ENCODE peak calls at places on chromosomes 11 and 22, in seven cellular contexts. R, Z, L, V, U, Y and I are unnamed samples.

GRCh38 chr11:107928046-107928766 is at the start of gene RAB39A:
- DNase-seq in V (peak), U (peak), Z (peak), Y (peak), L (peak), R (peak), I (peak)

GRCh38 chr11:58658553-58659080 is 36.2 kb downstream of the CNTF start:
- DNase-seq in Y (no peak), L (no peak), Z (no peak), V (no peak), U (no peak), R (no peak), I (no peak)

GRCh38 chr11:95912902-95913560 is 10.9 kb downstream of the MTMR2 start:
- DNase-seq in L (no peak), Y (no peak), V (no peak), Z (no peak), R (no peak), U (no peak), I (peak)

GRCh38 chr11:16603245-16603644 is 135.2 kb upstream of the C11orf58 start:
- DNase-seq in Z (no peak), L (no peak), U (no peak), Y (no peak), R (peak), V (no peak), I (no peak)

GRCh38 chr22:45204751-45205623 is 35.7 kb downstream of the KIAA0930 start:
- DNase-seq in R (no peak), U (no peak), Y (no peak), L (no peak), V (no peak), Z (no peak), I (no peak)

GRCh38 chr11:8766993-8767374 is 84.4 kb downstream of the RPL27A start:
- DNase-seq in U (no peak), Y (no peak), L (no peak), R (no peak), Z (no peak), V (no peak), I (no peak)

GRCh38 chr11:101045415-101045814 is 84.2 kb downstream of the PGR start:
- DNase-seq in U (no peak), R (no peak), V (no peak), Y (no peak), Z (no peak), L (no peak), I (no peak)

GRCh38 chr11:62919898-62920640 is 1.1 kb downstream of the CHRM1 start:
- DNase-seq in Z (no peak), L (no peak), R (no peak), V (no peak), Y (no peak), U (no peak), I (peak)

GRCh38 chr11:83572521-83572920 is 286.4 kb upstream of the CCDC90B start:
- DNase-seq in R (no peak), Y (no peak), V (no peak), U (no peak), L (no peak), Z (no peak), I (no peak)

GRCh38 chr11:67002297-67002913 is 20.5 kb upstream of the SYT12 start:
- DNase-seq in V (no peak), R (no peak), Z (no peak), L (no peak), Y (no peak), U (no peak), I (no peak)

GRCh38 chr22:42805998-42806481 is 51.0 kb downstream of the ARFGAP3 start:
- DNase-seq in R (no peak), V (no peak), L (no peak), Z (no peak), U (no peak), Y (peak), I (no peak)

GRCh38 chr11:13135385-13136271 is 126.5 kb downstream of the RASSF10 start:
- DNase-seq in L (no peak), V (no peak), Z (no peak), Y (no peak), R (no peak), U (no peak), I (peak)

GRCh38 chr11:95154514-95154913 is 64.9 kb downstream of the ENDOD1 start:
- DNase-seq in V (no peak), R (peak), Z (peak), L (no peak), Y (no peak), U (peak), I (peak)

GRCh38 chr11:14809466-14809865 is 82.6 kb downstream of the CYP2R1 start:
- DNase-seq in Y (no peak), L (no peak), R (no peak), U (no peak), Z (no peak), V (no peak), I (no peak)

GRCh38 chr22:19517919-19518567 is 6.2 kb downstream of the CLDN5 start:
- DNase-seq in Y (no peak), R (no peak), L (no peak), U (no peak), V (no peak), Z (no peak), I (no peak)

GRCh38 chr22:23250424-23251363 is 70.4 kb downstream of the BCR start:
- DNase-seq in Z (no peak), U (no peak), V (no peak), R (no peak), Y (no peak), L (no peak), I (no peak)
- TF ChIP-seq CTCF in Z (no peak), U (no peak), V (no peak), R (no peak), Y (no peak), L (no peak), I (no peak)

GRCh38 chr11:48063424-48063978 is 83.1 kb downstream of the PTPRJ start:
- DNase-seq in U (peak), V (no peak), Y (no peak), L (peak), R (no peak), Z (peak), I (peak)
- H3K27ac ChIP-seq in U (peak), V (no peak), Y (no peak), L (peak), R (peak), Z (peak), I (peak)

DNA sequence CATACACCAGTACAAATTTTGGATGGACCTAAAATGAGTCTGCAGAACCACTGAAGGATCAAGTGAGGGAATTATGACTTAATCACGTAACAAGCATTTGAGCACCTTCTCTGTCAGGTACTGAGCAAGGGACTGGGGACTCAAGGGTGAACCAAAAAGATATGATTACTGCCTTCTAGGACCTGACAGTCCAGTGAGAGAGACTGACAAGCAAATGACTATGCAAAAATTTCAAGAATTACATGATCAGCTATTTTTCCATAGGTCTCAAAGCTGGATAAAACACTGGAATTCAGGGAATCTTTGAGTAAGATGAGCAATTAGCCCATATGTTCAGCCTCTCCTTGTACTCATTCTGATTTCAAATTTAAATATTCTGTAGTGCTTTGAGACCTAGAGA is 5.2 kb upstream of the STT3A start:
- DNase-seq in R (no peak), V (no peak), U (no peak), Z (no peak), Y (no peak), L (no peak), I (no peak)
- TF ChIP-seq CTCF in R (no peak), V (no peak), U (no peak), Z (no peak), Y (no peak), L (no peak), I (no peak)

DNA sequence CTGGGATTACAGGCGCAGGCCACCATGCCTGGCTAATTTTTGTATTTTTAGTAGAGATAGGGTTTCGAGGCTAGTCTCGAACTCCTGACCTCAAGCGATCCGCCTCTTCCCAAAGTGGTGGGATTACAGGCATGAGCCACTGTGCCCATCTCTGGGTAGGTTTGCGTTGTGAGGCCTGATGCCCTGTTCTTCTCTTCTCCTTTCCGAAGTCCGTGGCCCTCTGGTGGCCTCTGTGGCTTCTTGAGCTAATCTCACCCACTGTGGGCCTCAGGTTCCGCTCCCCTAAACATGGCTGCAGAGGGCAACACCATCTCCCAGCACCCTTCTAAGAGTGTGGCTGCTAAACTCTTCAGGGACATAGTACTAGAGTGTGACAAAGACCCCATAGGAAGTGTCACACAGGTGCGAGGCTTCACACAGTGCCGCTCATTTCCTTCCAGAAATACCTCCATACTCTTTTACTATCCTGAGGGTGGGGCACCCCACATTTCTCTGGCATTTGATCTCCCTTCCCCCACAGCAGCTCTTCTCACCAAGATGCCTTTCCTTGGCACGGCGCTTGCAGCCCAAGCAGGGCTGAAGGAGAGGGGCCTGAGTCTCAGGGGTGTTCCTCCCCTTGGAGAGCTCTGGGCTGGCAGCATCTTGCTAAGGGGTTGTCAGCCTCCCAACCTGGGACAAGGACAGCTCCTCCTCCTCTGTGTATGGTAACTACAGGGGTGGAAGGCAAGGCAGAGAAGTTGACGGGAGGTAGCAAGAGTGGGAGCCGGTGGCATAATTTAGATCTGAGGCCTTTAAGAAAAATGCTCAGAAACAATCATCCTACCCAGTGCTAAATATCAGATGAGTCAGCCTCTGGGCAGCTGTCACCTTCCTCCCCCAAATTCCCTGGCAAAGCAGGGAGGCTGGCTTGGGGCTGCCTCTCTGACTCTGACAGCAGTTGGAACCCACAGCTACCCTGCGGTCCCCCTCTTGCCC is 6.1 kb downstream of the THY1 start:
- DNase-seq in L (no peak), U (no peak), V (no peak), Z (no peak), R (no peak), Y (no peak), I (peak)
- H3K27ac ChIP-seq in L (peak), U (no peak), V (no peak), Z (no peak), R (no peak), Y (no peak), I (no peak)